ENCODE peak calls at places on chromosomes 13 and 19, in four cellular contexts. H is HCT116, Z is HepG2, V is K562. G is an unnamed sample.

GRCh38 chr13:27295096-27295495 is 24.5 kb downstream of the RASL11A start:
- DNase-seq in H (no peak), Z (no peak), V (no peak), G (no peak)

GRCh38 chr19:43639507-43640423 is at the start of gene CADM4:
- DNase-seq in H (no peak), Z (no peak), V (peak; percentile 37), G (no peak)

GRCh38 chr13:111319998-111320911 is at the start of gene TEX29:
- DNase-seq in H (no peak), Z (no peak), V (no peak), G (no peak)

GRCh38 chr13:40074338-40074737 is 418.9 kb downstream of the COG6 start:
- DNase-seq in H (no peak), Z (no peak), V (no peak), G (no peak)

GRCh38 chr13:25249001-25249543 is 38.2 kb downstream of the MTMR6 start:
- DNase-seq in H (no peak), Z (peak; percentile 19), V (peak; percentile 4), G (no peak)

GRCh38 chr13:43303040-43303729 is 279.8 kb downstream of the DNAJC15 start:
- DNase-seq in H (no peak), Z (peak; percentile 12), V (no peak), G (no peak)

GRCh38 chr13:46639033-46639981 is 86.3 kb downstream of the LRCH1 start:
- DNase-seq in H (no peak), Z (peak; percentile 20), V (no peak), G (no peak)

GRCh38 chr19:13044160-13044853 is 49.0 kb downstream of the NFIX start:
- DNase-seq in H (no peak), Z (no peak), V (no peak), G (no peak)

GRCh38 chr19:4911786-4912672 is 2.7 kb downstream of the UHRF1 start:
- DNase-seq in H (peak; percentile 95), Z (peak; percentile 40), V (peak; percentile 71), G (peak; percentile 89)

GRCh38 chr13:20185657-20186056 is 7.1 kb downstream of the GJB2 start:
- DNase-seq in H (no peak), Z (no peak), V (no peak), G (no peak)

GRCh38 chr19:49361438-49362047 is 673 bp downstream of the TEAD2 start:
- DNase-seq in H (peak; percentile 56), Z (peak; percentile 70), V (peak; percentile 88), G (no peak)

GRCh38 chr19:58579473-58580142 is 6.5 kb upstream of the MZF1 start:
- DNase-seq in H (no peak), Z (no peak), V (no peak), G (no peak)

GRCh38 chr19:33064117-33064777 is 441 bp downstream of the RHPN2 start:
- DNase-seq in H (no peak), Z (no peak), V (peak; percentile 38), G (no peak)

GRCh38 chr19:30739394-30739793 is 367.2 kb downstream of the ZNF536 start:
- DNase-seq in H (no peak), Z (no peak), V (no peak), G (no peak)

GRCh38 chr13:24747248-24748151 is 16.5 kb upstream of the RNF17 start:
- DNase-seq in H (no peak), Z (no peak), V (no peak), G (no peak)

GRCh38 chr19:40689339-40690049 is 957 bp downstream of the NUMBL start:
- DNase-seq in H (no peak), Z (no peak), V (peak; percentile 68), G (no peak)

GRCh38 chr13:75541287-75541686 is 3.6 kb upstream of the COMMD6 start:
- DNase-seq in H (no peak), Z (no peak), V (peak; percentile 48), G (no peak)

GRCh38 chr13:69458013-69458412 is 649.6 kb upstream of the ATXN8OS start:
- DNase-seq in H (no peak), Z (no peak), V (no peak), G (no peak)

GRCh38 chr19:31350033-31350692 is 927 bp upstream of the TSHZ3 start:
- DNase-seq in H (no peak), Z (no peak), V (no peak), G (no peak)

DNA sequence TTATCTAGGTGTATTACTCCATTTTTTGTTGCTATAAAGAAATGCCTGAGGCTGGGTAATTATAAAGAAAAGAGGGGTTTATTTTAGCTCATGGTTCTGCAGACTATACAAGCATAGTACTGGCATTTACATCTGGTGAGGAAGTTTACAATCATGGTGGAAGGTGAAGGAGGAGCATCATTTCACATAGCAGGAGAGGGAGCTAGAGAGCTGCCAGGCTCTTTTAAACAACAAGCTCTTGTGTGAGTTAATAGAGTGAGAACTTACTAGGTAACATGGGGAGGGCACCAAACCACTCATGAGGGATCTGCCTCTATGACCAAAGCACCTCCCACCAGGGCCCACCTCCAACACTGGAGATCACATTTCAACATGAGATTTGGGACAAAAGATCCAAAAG is 221.7 kb upstream of the GPC6 start:
- DNase-seq in H (no peak), Z (peak; percentile 25), V (no peak), G (no peak)
- TF ChIP-seq TCF7L2 in H (no peak), Z (no peak), V (no peak), G (no peak)

GRCh38 chr19:1066251-1066747 is 668 bp upstream of the ARHGAP45 start:
- DNase-seq in H (no peak), Z (peak; percentile 61), V (peak; percentile 54), G (no peak)
- TF ChIP-seq SIN3A in H (no peak), Z (no peak), V (no peak), G (no peak)

GRCh38 chr13:73364706-73365105 is 305.9 kb downstream of the KLF5 start:
- DNase-seq in H (no peak), Z (no peak), V (no peak), G (no peak)

GRCh38 chr13:73365681-73366080 is 306.9 kb downstream of the KLF5 start:
- DNase-seq in H (no peak), Z (no peak), V (no peak), G (no peak)

GRCh38 chr13:73367886-73368285 is 309.1 kb downstream of the KLF5 start:
- DNase-seq in H (no peak), Z (no peak), V (no peak), G (no peak)

GRCh38 chr13:73366241-73366640 is 307.4 kb downstream of the KLF5 start:
- DNase-seq in H (no peak), Z (no peak), V (no peak), G (no peak)

GRCh38 chr13:73365240-73365639 is 306.4 kb downstream of the KLF5 start:
- DNase-seq in H (no peak), Z (no peak), V (no peak), G (no peak)
- TF ChIP-seq TCF7L2 in H (no peak), Z (no peak), V (no peak), G (no peak)

DNA sequence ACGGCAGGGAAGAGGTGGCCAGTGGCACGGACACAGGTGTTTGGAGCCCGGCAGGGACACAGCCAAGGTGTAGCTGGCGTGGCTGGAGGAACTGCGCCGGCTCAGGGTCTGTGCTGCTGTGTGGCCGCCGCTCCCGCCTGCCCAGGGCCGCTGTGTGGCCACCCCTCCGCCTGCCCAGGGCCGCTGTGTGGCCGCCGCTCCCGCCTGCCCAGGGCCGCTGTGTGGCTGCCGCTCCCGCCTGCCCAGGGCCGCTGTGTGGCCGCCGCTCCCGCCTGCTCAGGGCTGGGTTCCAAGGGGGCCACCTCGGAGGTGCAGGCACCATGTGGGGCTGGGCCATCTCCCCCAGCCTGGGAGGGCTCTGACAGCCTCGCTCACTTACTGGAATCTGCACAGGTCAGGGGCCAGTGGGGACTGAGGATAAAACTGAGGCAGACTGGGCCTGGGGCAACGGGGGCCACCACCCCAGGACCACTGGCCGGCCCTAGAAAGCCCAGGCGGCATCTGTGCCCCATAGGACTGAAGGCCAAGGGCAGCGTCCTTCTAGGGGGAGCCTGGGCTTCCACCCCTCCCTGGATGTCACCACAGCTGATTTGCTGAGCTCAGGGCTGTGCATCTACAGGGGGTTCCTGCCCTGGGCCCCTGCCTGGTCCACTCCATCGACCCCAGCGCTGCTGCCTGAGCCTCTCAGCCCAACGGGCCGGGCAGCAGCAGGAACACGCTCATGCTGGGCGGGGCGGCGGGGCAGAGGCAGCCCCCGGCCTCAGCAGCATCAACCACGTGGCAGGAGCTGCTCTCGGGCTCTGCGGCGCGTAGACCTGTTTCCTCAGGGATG is 21.5 kb downstream of the C13orf46 start:
- DNase-seq in H (no peak), Z (no peak), V (no peak), G (no peak)
- TF ChIP-seq SIN3A in H (no peak), Z (no peak), V (no peak), G (no peak)

GRCh38 chr13:53637971-53638547 is 609.4 kb downstream of the OLFM4 start:
- DNase-seq in H (no peak), Z (no peak), V (no peak), G (no peak)
- TF ChIP-seq TCF7L2 in H (no peak), Z (no peak), V (no peak), G (no peak)

GRCh38 chr19:7852851-7853759 is 21.1 kb downstream of the PRR36 start:
- DNase-seq in H (peak; percentile 85), Z (peak; percentile 90), V (peak; percentile 91), G (no peak)
- TF ChIP-seq SIN3A in H (no peak), Z (peak; percentile 95), V (peak; percentile 96), G (no peak)

GRCh38 chr19:42316223-42317211 is 3.4 kb downstream of the TMEM145 start:
- DNase-seq in H (no peak), Z (peak; percentile 46), V (peak; percentile 53), G (no peak)
- TF ChIP-seq TCF7L2 in H (no peak), Z (no peak), V (no peak), G (no peak)

DNA sequence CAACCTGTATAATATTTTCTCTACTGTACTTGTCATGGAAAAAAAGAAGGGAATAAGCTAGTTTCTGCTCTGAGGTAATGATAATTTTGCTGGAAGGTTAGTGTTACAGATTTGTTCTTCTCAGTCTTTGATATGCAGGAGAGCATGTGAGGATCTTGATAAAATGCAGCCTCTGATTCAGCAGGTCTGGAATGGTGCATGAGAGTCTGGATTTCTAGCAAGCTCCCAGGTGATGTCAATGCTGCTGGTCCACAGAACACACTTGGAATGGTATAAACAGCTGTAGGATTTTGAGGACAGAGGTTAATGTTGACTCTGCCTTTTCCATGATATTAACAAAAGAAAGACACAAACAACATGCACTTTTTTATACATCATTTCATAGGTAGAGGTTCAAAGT is 173.6 kb downstream of the NDFIP2 start:
- DNase-seq in H (no peak), Z (no peak), V (no peak), G (no peak)
- TF ChIP-seq SIN3A in H (no peak), Z (no peak), V (no peak), G (no peak)

G was measured in Panc1.